ENCODE peak calls at places on chromosomes 12 and 14, in six cellular contexts. O, H, N, J, P and R are unnamed samples.

GRCh38 chr14:61891251-61891650 is 129.0 kb downstream of the SNAPC1 start:
- DNase-seq in O (no peak), H (no peak), N (no peak), J (no peak), P (no peak), R (no peak)

GRCh38 chr12:50547742-50548141 is 43.0 kb downstream of the DIP2B start:
- DNase-seq in O (no peak), H (no peak), N (no peak), J (no peak), P (no peak), R (no peak)

GRCh38 chr14:64755661-64756265 is 51.5 kb downstream of the PLEKHG3 start:
- DNase-seq in O (no peak), H (no peak), N (no peak), J (no peak), P (no peak), R (peak)

GRCh38 chr14:71266994-71267636 is 359.9 kb downstream of the PCNX1 start:
- DNase-seq in O (no peak), H (no peak), N (no peak), J (no peak), P (no peak), R (no peak)

GRCh38 chr12:47591795-47592194 is 114.0 kb downstream of the RPAP3 start:
- DNase-seq in O (no peak), H (no peak), N (no peak), J (no peak), P (no peak), R (no peak)

GRCh38 chr14:59195898-59196297 is 7.4 kb downstream of the DAAM1 start:
- DNase-seq in O (no peak), H (no peak), N (no peak), J (no peak), P (no peak), R (no peak)

GRCh38 chr14:89418976-89419375 is 1.9 kb upstream of the FOXN3 start:
- DNase-seq in O (no peak), H (no peak), N (no peak), J (no peak), P (no peak), R (no peak)

GRCh38 chr14:21244546-21244945 is 24.7 kb downstream of the HNRNPC start:
- DNase-seq in O (no peak), H (no peak), N (no peak), J (no peak), P (no peak), R (no peak)

GRCh38 chr12:120342567-120343537 is 15.3 kb upstream of the PLA2G1B start:
- DNase-seq in O (no peak), H (no peak), N (no peak), J (no peak), P (no peak), R (no peak)

GRCh38 chr12:26369588-26369987 is 174.2 kb downstream of the SSPN start:
- DNase-seq in O (peak), H (no peak), N (no peak), J (no peak), P (no peak), R (no peak)

GRCh38 chr12:42473130-42473529 is 116.4 kb downstream of the PRICKLE1 start:
- DNase-seq in O (no peak), H (no peak), N (no peak), J (no peak), P (no peak), R (no peak)

GRCh38 chr14:82080319-82080718 is 546.7 kb upstream of the SEL1L start:
- DNase-seq in O (no peak), H (no peak), N (no peak), J (no peak), P (no peak), R (no peak)

GRCh38 chr14:20468773-20469241 is 399 bp upstream of the PNP start:
- DNase-seq in O (no peak), H (no peak), N (no peak), J (no peak), P (no peak), R (no peak)

GRCh38 chr12:18468521-18469075 is 207.3 kb downstream of the PIK3C2G start:
- DNase-seq in O (no peak), H (no peak), N (no peak), J (no peak), P (no peak), R (no peak)

GRCh38 chr12:111297703-111298426 is 71.0 kb downstream of the PHETA1 start:
- DNase-seq in O (no peak), H (no peak), N (peak), J (no peak), P (no peak), R (no peak)

GRCh38 chr12:24838531-24838950 is 110.4 kb downstream of the BCAT1 start:
- DNase-seq in O (peak), H (no peak), N (peak), J (no peak), P (no peak), R (peak)

GRCh38 chr14:97074860-97075259 is 277.7 kb downstream of the VRK1 start:
- DNase-seq in O (no peak), H (no peak), N (no peak), J (no peak), P (no peak), R (no peak)

GRCh38 chr14:89401783-89402182 is 15.2 kb downstream of the FOXN3 start:
- DNase-seq in O (no peak), H (no peak), N (no peak), J (no peak), P (no peak), R (no peak)

GRCh38 chr12:32369202-32369601 is 30.2 kb upstream of the FGD4 start:
- DNase-seq in O (no peak), H (no peak), N (no peak), J (no peak), P (no peak), R (no peak)

GRCh38 chr14:52044791-52045522 is 23.9 kb downstream of the NID2 start:
- DNase-seq in O (no peak), H (no peak), N (no peak), J (no peak), P (no peak), R (no peak)

GRCh38 chr12:54988402-54989054 is 4.0 kb upstream of the TESPA1 start:
- DNase-seq in O (peak), H (no peak), N (no peak), J (no peak), P (peak), R (peak)

GRCh38 chr14:67420102-67420739 is 8.3 kb upstream of the PLEK2 start:
- DNase-seq in O (no peak), H (peak), N (no peak), J (no peak), P (no peak), R (peak)

GRCh38 chr12:125377093-125377492 is 311.9 kb downstream of the AACS start:
- DNase-seq in O (no peak), H (no peak), N (no peak), J (no peak), P (no peak), R (no peak)

GRCh38 chr14:37036669-37037341 is 135.6 kb downstream of the SLC25A21 start:
- DNase-seq in O (no peak), H (peak), N (no peak), J (no peak), P (no peak), R (no peak)

GRCh38 chr12:57057037-57057436 is 7.1 kb upstream of the MYO1A start:
- DNase-seq in O (no peak), H (no peak), N (no peak), J (no peak), P (no peak), R (no peak)

GRCh38 chr12:108915632-108916133 is 35.8 kb downstream of the DAO start:
- DNase-seq in O (no peak), H (no peak), N (no peak), J (no peak), P (no peak), R (no peak)

GRCh38 chr14:99734406-99735051 is 50.4 kb downstream of the CYP46A1 start:
- DNase-seq in O (no peak), H (no peak), N (no peak), J (peak), P (peak), R (peak)

GRCh38 chr12:77133566-77133965 is 68.2 kb upstream of the E2F7 start:
- DNase-seq in O (peak), H (peak), N (no peak), J (no peak), P (peak), R (peak)

GRCh38 chr12:3461391-3461790 is 29.6 kb upstream of the PRMT8 start:
- DNase-seq in O (no peak), H (no peak), N (no peak), J (no peak), P (no peak), R (no peak)

GRCh38 chr14:90300649-90301048 is 31.1 kb downstream of the NRDE2 start:
- DNase-seq in O (no peak), H (no peak), N (no peak), J (no peak), P (no peak), R (no peak)

GRCh38 chr12:750356-751191 is 1.8 kb upstream of the WNK1 start:
- DNase-seq in O (no peak), H (no peak), N (peak), J (no peak), P (no peak), R (no peak)

GRCh38 chr14:100383727-100384158 is 60.6 kb downstream of the SLC25A47 start:
- DNase-seq in O (peak), H (peak), N (peak), J (no peak), P (peak), R (peak)

GRCh38 chr12:38528527-38528926 is 212.0 kb downstream of the ALG10B start:
- DNase-seq in O (no peak), H (no peak), N (no peak), J (no peak), P (no peak), R (no peak)

GRCh38 chr14:58828298-58828697 is 190.5 kb downstream of the DACT1 start:
- DNase-seq in O (no peak), H (no peak), N (no peak), J (no peak), P (no peak), R (no peak)

GRCh38 chr14:100078997-100079561 is 13.9 kb downstream of the EVL start:
- DNase-seq in O (no peak), H (no peak), N (peak), J (no peak), P (no peak), R (peak)

GRCh38 chr14:51564460-51564859 is 87.2 kb upstream of the FRMD6 start:
- DNase-seq in O (no peak), H (no peak), N (no peak), J (no peak), P (no peak), R (no peak)

GRCh38 chr12:49983892-49984291 is 11.1 kb downstream of the AQP6 start:
- DNase-seq in O (no peak), H (no peak), N (peak), J (no peak), P (no peak), R (no peak)

GRCh38 chr14:51616256-51616655 is 35.5 kb upstream of the FRMD6 start:
- DNase-seq in O (no peak), H (no peak), N (no peak), J (no peak), P (no peak), R (no peak)

GRCh38 chr12:96294831-96295230 is 100.7 kb downstream of the ELK3 start:
- DNase-seq in O (no peak), H (no peak), N (no peak), J (no peak), P (no peak), R (no peak)
- H3K27ac ChIP-seq in O (no peak), H (no peak), N (no peak), J (no peak), P (no peak), R (no peak)

DNA sequence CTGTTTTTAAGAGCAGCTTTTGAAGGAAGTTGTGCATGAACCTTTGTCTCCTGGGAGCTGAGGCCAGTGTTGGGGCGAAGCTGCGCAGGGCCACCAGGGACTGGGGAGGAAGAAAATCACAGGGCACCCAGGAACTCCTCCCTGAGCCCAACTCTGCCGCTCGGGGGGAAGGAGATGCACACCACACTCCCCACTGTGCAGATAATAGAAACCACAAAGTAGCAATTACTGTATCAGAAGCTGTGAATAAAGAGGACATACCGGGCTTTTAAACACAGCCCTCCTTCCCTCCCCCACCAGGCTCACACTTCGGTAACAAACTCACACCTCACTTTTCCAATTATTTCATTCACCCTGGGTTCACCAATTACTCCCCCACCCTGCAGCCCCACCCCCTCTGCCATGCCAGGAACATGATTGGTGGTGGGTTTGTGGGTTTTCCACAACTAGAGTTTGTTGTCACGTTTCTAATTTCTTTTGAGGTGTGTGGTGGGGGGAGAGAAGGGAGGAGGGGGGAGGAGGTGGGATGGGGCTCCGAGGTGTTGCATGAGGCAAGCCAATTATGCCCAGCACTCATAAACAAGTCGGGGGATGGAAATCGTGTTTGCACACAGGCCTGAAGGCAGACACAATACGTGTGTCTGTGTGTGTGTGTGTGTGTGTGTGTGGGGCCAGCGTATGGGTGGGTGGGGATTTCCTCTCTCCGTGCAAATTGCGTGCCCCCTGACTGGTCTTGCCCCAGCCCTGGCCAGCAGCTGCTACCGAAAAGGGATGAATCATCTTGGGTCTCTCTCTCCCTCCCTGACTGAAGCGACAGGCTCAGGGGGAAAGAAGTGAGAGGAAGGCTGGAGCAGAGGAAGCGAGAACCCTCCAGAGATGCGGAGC is 103.3 kb downstream of the RBM19 start:
- DNase-seq in O (no peak), H (no peak), N (no peak), J (no peak), P (no peak), R (no peak)
- TF ChIP-seq CTCF in O (no peak), H (no peak), N (no peak), J (no peak), P (no peak), R (no peak)

GRCh38 chr12:11779286-11779685 is 129.8 kb downstream of the ETV6 start:
- DNase-seq in O (no peak), H (no peak), N (no peak), J (no peak), P (no peak), R (no peak)
- TF ChIP-seq EP300 in O (peak), H (no peak), N (no peak), J (no peak), P (no peak), R (no peak)

GRCh38 chr12:116694653-116695463 is 43.0 kb downstream of the SPRING1 start:
- DNase-seq in O (no peak), H (no peak), N (no peak), J (no peak), P (no peak), R (no peak)
- H3K27ac ChIP-seq in O (no peak), H (no peak), N (no peak), J (no peak), P (no peak), R (no peak)